ENCODE peak calls at places on chromosomes 6 and 20, in seven cellular contexts. L is neural crest cell; V is GF-D8; I is H54; Z is activated CD8-positive, alpha-beta memory T cell treated with anti-CD3 and anti-CD28 coated beads, Interleukin-2, amount 10 ng/mL, durations not matched to agents 7 days and 5 days; G is choroid plexus epithelial cell; M is CD4-positive, alpha-beta T cell. H is an unnamed sample.

GRCh38 chr20:16049478-16050093 is 523.7 kb downstream of the KIF16B start:
- DNase-seq in I (no peak), G (no peak), L (no peak), M (no peak), V (no peak), Z (no peak), H (no peak)

GRCh38 chr6:10510592-10511367 is 10.4 kb upstream of the GCNT2 start:
- DNase-seq in L (peak; percentile 43), Z (peak; percentile 66), V (peak; percentile 40), I (peak; percentile 55), G (peak; percentile 42), M (peak; percentile 15), H (no peak)

GRCh38 chr20:22379472-22379871 is 204.9 kb downstream of the FOXA2 start:
- DNase-seq in V (no peak), L (no peak), M (no peak), G (peak; percentile 62), Z (no peak), I (peak; percentile 34), H (no peak)

GRCh38 chr6:113596907-113597583 is 260.1 kb upstream of the MARCKS start:
- DNase-seq in Z (no peak), I (no peak), V (no peak), L (no peak), G (peak; percentile 88), M (no peak), H (no peak)

GRCh38 chr6:119479860-119480655 is 130.5 kb upstream of the MAN1A1 start:
- DNase-seq in M (no peak), L (no peak), I (no peak), Z (no peak), V (no peak), G (peak; percentile 90), H (no peak)

GRCh38 chr6:31379850-31380249 is 22.9 kb upstream of the HLA-B start:
- DNase-seq in G (no peak), V (no peak), Z (no peak), L (no peak), I (no peak), M (no peak), H (no peak)

GRCh38 chr6:72639920-72640621 is 18.2 kb downstream of the KCNQ5 start:
- DNase-seq in M (no peak), V (no peak), I (no peak), L (no peak), Z (no peak), G (no peak), H (no peak)

GRCh38 chr6:33426590-33427563 is 7.0 kb downstream of the SYNGAP1 start:
- DNase-seq in V (no peak), M (no peak), G (no peak), L (no peak), I (no peak), Z (peak; percentile 47), H (peak; percentile 50)

H was measured in T-helper 1 cell.